ENCODE peak calls at places on chromosomes 6 and 20, in four cellular contexts. P is dorsolateral prefrontal cortex, Q is bronchial epithelial cell, D is kidney. M is an unnamed sample.

GRCh38 chr20:53677447-53678314 is 84.0 kb upstream of the ZNF217 start:
- DNase-seq in P (no peak), Q (no peak), D (no peak), M (peak)

GRCh38 chr20:12570371-12570770 is 438.4 kb upstream of the SPTLC3 start:
- DNase-seq in P (no peak), Q (peak), D (no peak), M (no peak)

GRCh38 chr20:19185083-19185482 is 27.4 kb upstream of the SLC24A3 start:
- DNase-seq in P (no peak), Q (peak), D (no peak), M (no peak)

GRCh38 chr6:10425973-10426780 is 11.3 kb upstream of the TFAP2A start:
- DNase-seq in P (no peak), Q (no peak), D (peak), M (peak)

GRCh38 chr20:50455656-50456451 is 54.3 kb upstream of the PTPN1 start:
- DNase-seq in P (no peak), Q (no peak), D (no peak), M (peak)

GRCh38 chr6:129131282-129131681 is 248.3 kb downstream of the LAMA2 start:
- DNase-seq in P (peak), Q (no peak), D (peak), M (peak)

GRCh38 chr20:32537657-32538525 is 47.2 kb downstream of the NOL4L start:
- DNase-seq in P (no peak), Q (no peak), D (no peak), M (no peak)

GRCh38 chr6:140485740-140486467 is 1111.5 kb upstream of the CITED2 start:
- DNase-seq in P (peak), Q (peak), D (peak), M (no peak)

GRCh38 chr20:24998631-24999445 is 6.3 kb upstream of the APMAP start:
- DNase-seq in P (no peak), Q (no peak), D (peak), M (peak)

GRCh38 chr20:41483553-41483930 is 116.9 kb upstream of the EMILIN3 start:
- DNase-seq in P (no peak), Q (no peak), D (no peak), M (no peak)

GRCh38 chr20:15220009-15220656 is 882.7 kb upstream of the FLRT3 start:
- DNase-seq in P (no peak), Q (peak), D (no peak), M (no peak)

GRCh38 chr6:131914967-131915751 is 36.0 kb downstream of the CCN2 start:
- DNase-seq in P (peak), Q (peak), D (no peak), M (peak)

GRCh38 chr20:50110141-50111047 is 2.6 kb downstream of the UBE2V1 start:
- DNase-seq in P (no peak), Q (peak), D (no peak), M (no peak)

GRCh38 chr6:17638212-17638611 is 38.1 kb downstream of the FAM8A1 start:
- DNase-seq in P (no peak), Q (no peak), D (no peak), M (no peak)

GRCh38 chr6:87730310-87730709 is 28.3 kb upstream of the AKIRIN2 start:
- DNase-seq in P (peak), Q (peak), D (no peak), M (peak)

GRCh38 chr6:95601133-95601532 is 23.8 kb downstream of the MANEA start:
- DNase-seq in P (no peak), Q (peak), D (no peak), M (no peak)

GRCh38 chr6:151068761-151069312 is 170.9 kb upstream of the AKAP12 start:
- DNase-seq in P (no peak), Q (peak), D (no peak), M (no peak)

GRCh38 chr6:70739534-70739933 is 71.9 kb downstream of the SMAP1 start:
- DNase-seq in P (no peak), Q (no peak), D (no peak), M (no peak)

GRCh38 chr6:91198588-91199255 is 611.9 kb upstream of the MAP3K7 start:
- DNase-seq in P (no peak), Q (peak), D (no peak), M (no peak)

GRCh38 chr6:107658920-107659879 is 164.9 kb downstream of the SCML4 start:
- DNase-seq in P (no peak), Q (peak), D (no peak), M (no peak)

GRCh38 chr6:72950114-72950860 is 275.0 kb downstream of the KHDC1L start:
- DNase-seq in P (no peak), Q (peak), D (no peak), M (no peak)

GRCh38 chr6:169316651-169317050 is 63.0 kb upstream of the THBS2 start:
- DNase-seq in P (no peak), Q (no peak), D (no peak), M (no peak)

GRCh38 chr6:159169557-159170332 is 545 bp downstream of the FNDC1 start:
- DNase-seq in P (no peak), Q (peak), D (peak), M (peak)

GRCh38 chr6:39812853-39813533 is 20.8 kb downstream of the DAAM2 start:
- DNase-seq in P (no peak), Q (no peak), D (no peak), M (peak)

GRCh38 chr6:39812496-39812852 is 20.3 kb downstream of the DAAM2 start:
- DNase-seq in P (no peak), Q (no peak), D (no peak), M (no peak)

GRCh38 chr6:39806277-39806676 is 14.1 kb downstream of the DAAM2 start:
- DNase-seq in P (no peak), Q (no peak), D (no peak), M (no peak)

GRCh38 chr6:39811835-39812345 is 19.7 kb downstream of the DAAM2 start:
- DNase-seq in P (no peak), Q (no peak), D (no peak), M (no peak)

DNA sequence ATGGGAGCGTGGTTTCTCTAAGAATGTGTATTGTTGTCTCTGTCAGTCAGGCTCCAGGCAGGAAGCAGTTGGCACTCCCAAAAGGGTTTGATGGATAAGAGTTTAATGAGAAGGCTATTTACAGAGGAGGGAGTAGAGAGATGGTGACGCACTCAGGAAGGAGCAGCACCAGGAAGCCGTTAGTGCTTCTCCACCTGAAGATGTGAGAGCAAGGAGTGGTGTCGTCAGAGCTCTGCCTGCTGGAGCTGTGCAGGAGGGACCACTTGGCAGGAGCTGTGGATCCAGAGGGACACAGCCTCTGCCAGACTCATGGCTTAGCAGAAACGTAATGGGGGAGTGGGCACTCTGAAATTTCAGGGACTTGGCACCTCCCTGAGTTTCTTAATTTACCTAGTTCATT is 16.8 kb downstream of the DAAM2 start:
- DNase-seq in P (no peak), Q (no peak), D (no peak), M (no peak)
- H3K4me3 ChIP-seq in P (no peak), Q (no peak), D (no peak), M (no peak)

GRCh38 chr6:157305676-157306653 is 17.4 kb downstream of the TMEM242 start:
- DNase-seq in P (no peak), Q (no peak), D (no peak), M (no peak)
- H3K4me3 ChIP-seq in P (no peak), Q (no peak), D (no peak), M (peak)

GRCh38 chr20:57707849-57708693 is 1.7 kb downstream of the PMEPA1 start:
- DNase-seq in P (no peak), Q (no peak), D (no peak), M (no peak)
- H3K4me3 ChIP-seq in P (peak), Q (peak), D (peak), M (peak)

GRCh38 chr6:119071576-119071975 is 6.9 kb downstream of the FAM184A start:
- DNase-seq in P (no peak), Q (no peak), D (no peak), M (no peak)
- H3K4me3 ChIP-seq in P (no peak), Q (no peak), D (no peak), M (no peak)

DNA sequence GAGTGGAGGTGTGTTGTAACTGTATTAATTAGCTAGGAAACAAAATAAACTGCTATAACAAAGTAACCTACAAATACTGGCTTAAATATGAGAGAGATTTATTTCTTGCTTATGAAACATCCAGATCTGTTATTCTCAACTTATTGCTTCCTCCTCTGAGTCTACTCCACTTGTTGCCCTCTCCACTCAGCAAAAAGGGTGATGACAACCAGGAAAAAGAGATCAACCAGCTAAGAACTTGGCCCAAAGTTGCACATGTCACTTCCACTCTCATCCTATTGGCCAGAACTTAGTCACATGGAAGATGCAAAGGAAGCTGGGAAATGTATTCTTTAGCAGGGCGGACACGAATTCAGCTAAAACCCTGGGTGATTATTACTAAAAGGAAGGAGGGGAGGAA is 5.2 kb upstream of the TP53RK start:
- DNase-seq in P (peak), Q (no peak), D (no peak), M (no peak)
- H3K4me3 ChIP-seq in P (no peak), Q (no peak), D (no peak), M (no peak)

DNA sequence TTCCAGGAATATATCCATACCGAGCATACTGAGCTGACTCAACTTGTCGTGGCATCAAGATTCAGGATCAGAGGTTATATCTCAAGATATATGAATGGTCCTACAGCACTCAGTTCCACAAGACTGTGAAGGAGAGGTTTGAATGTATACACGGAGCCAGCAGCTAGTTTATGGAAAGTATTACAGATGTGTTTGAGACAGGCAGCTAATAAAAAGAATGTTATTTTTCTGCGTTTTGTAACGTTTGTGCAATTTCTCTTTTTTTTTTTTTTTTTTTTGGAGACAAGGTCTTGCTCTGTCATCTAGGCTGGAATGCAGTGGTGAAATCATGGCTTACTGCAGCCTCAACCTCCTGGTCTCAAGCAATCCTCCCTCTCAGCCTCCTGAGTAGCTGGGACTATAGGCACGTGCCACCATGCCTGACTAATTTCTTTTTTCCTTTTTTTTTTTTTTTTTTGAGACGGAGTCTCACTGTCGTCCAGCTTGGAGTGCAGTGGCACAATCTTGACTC is 3.4 kb upstream of the FAM110A start:
- DNase-seq in P (peak), Q (no peak), D (peak), M (no peak)
- H3K4me3 ChIP-seq in P (no peak), Q (no peak), D (no peak), M (no peak)

GRCh38 chr6:113971786-113972185 is 838 bp upstream of the HDAC2 start:
- DNase-seq in P (no peak), Q (peak), D (no peak), M (no peak)
- H3K4me3 ChIP-seq in P (peak), Q (peak), D (peak), M (peak)

GRCh38 chr6:43308101-43308989 is at the start of gene CRIP3:
- DNase-seq in P (peak), Q (peak), D (peak), M (peak)
- H3K4me3 ChIP-seq in P (peak), Q (peak), D (peak), M (peak)

M was measured in heart left ventricle.